ENCODE peak calls at places on chromosomes 5 and 9, in nine cellular contexts. One of them, this sample, is unnamed.

GRCh38 chr5:44398382-44398781 is 9.2 kb upstream of the FGF10 start:
- DNase-seq in spleen: no peak
- DNase-seq in tibial nerve: no peak
- DNase-seq in astrocyte of the cerebellum: no peak
- DNase-seq in aorta: no peak
- DNase-seq in A549: no peak
- DNase-seq in astrocyte: no peak
- DNase-seq in fibroblast of lung: no peak
- DNase-seq in GM23338: peak
- DNase-seq in this sample: no peak

GRCh38 chr9:125816321-125816720 is 69.1 kb downstream of the PBX3 start:
- DNase-seq in spleen: no peak
- DNase-seq in tibial nerve: no peak
- DNase-seq in astrocyte of the cerebellum: no peak
- DNase-seq in aorta: no peak
- DNase-seq in A549: no peak
- DNase-seq in astrocyte: no peak
- DNase-seq in fibroblast of lung: no peak
- DNase-seq in GM23338: no peak
- DNase-seq in this sample: peak

GRCh38 chr5:160187091-160187490 is 42.2 kb upstream of the FABP6 start:
- DNase-seq in spleen: no peak
- DNase-seq in tibial nerve: no peak
- DNase-seq in astrocyte of the cerebellum: no peak
- DNase-seq in aorta: no peak
- DNase-seq in A549: no peak
- DNase-seq in astrocyte: no peak
- DNase-seq in fibroblast of lung: no peak
- DNase-seq in GM23338: peak
- DNase-seq in this sample: peak

GRCh38 chr5:156883316-156883875 is 33.3 kb downstream of the PPP1R2B start:
- DNase-seq in spleen: no peak
- DNase-seq in tibial nerve: no peak
- DNase-seq in astrocyte of the cerebellum: no peak
- DNase-seq in aorta: no peak
- DNase-seq in A549: no peak
- DNase-seq in astrocyte: no peak
- DNase-seq in fibroblast of lung: no peak
- DNase-seq in GM23338: no peak
- DNase-seq in this sample: no peak

GRCh38 chr9:34381323-34381722 is 4.6 kb upstream of the MYORG start:
- DNase-seq in spleen: peak
- DNase-seq in tibial nerve: no peak
- DNase-seq in astrocyte of the cerebellum: no peak
- DNase-seq in aorta: no peak
- DNase-seq in A549: no peak
- DNase-seq in astrocyte: no peak
- DNase-seq in fibroblast of lung: no peak
- DNase-seq in GM23338: peak
- DNase-seq in this sample: peak

GRCh38 chr5:175572922-175573321 is 84.9 kb upstream of the HRH2 start:
- DNase-seq in spleen: no peak
- DNase-seq in tibial nerve: no peak
- DNase-seq in astrocyte of the cerebellum: peak
- DNase-seq in aorta: no peak
- DNase-seq in A549: peak
- DNase-seq in astrocyte: peak
- DNase-seq in fibroblast of lung: no peak
- DNase-seq in GM23338: no peak
- DNase-seq in this sample: no peak

GRCh38 chr5:154483654-154484392 is 5.8 kb upstream of the HAND1 start:
- DNase-seq in spleen: peak
- DNase-seq in tibial nerve: no peak
- DNase-seq in astrocyte of the cerebellum: no peak
- DNase-seq in aorta: no peak
- DNase-seq in A549: no peak
- DNase-seq in astrocyte: no peak
- DNase-seq in fibroblast of lung: no peak
- DNase-seq in GM23338: peak
- DNase-seq in this sample: peak

GRCh38 chr5:157669701-157670097 is 1.6 kb upstream of the C5orf52 start:
- DNase-seq in spleen: no peak
- DNase-seq in tibial nerve: no peak
- DNase-seq in astrocyte of the cerebellum: no peak
- DNase-seq in aorta: no peak
- DNase-seq in A549: no peak
- DNase-seq in astrocyte: no peak
- DNase-seq in fibroblast of lung: no peak
- DNase-seq in GM23338: no peak
- DNase-seq in this sample: no peak

GRCh38 chr9:38526571-38526970 is 93.8 kb downstream of the ANKRD18A start:
- DNase-seq in spleen: no peak
- DNase-seq in tibial nerve: no peak
- DNase-seq in astrocyte of the cerebellum: no peak
- DNase-seq in aorta: no peak
- DNase-seq in A549: no peak
- DNase-seq in astrocyte: no peak
- DNase-seq in fibroblast of lung: no peak
- DNase-seq in GM23338: peak
- DNase-seq in this sample: no peak

GRCh38 chr9:109036744-109037680 is 23.7 kb upstream of the CTNNAL1 start:
- DNase-seq in spleen: no peak
- DNase-seq in tibial nerve: no peak
- DNase-seq in astrocyte of the cerebellum: no peak
- DNase-seq in aorta: no peak
- DNase-seq in A549: no peak
- DNase-seq in astrocyte: peak
- DNase-seq in fibroblast of lung: peak
- DNase-seq in GM23338: no peak
- DNase-seq in this sample: no peak

GRCh38 chr9:126702501-126703329 is 89.0 kb downstream of the LMX1B start:
- DNase-seq in spleen: peak
- DNase-seq in tibial nerve: no peak
- DNase-seq in astrocyte of the cerebellum: no peak
- DNase-seq in aorta: peak
- DNase-seq in A549: no peak
- DNase-seq in astrocyte: no peak
- DNase-seq in fibroblast of lung: no peak
- DNase-seq in GM23338: peak
- DNase-seq in this sample: peak

GRCh38 chr5:14597080-14597479 is 15.5 kb downstream of the OTULINL start:
- DNase-seq in spleen: no peak
- DNase-seq in tibial nerve: no peak
- DNase-seq in astrocyte of the cerebellum: no peak
- DNase-seq in aorta: no peak
- DNase-seq in A549: no peak
- DNase-seq in astrocyte: no peak
- DNase-seq in fibroblast of lung: no peak
- DNase-seq in GM23338: no peak
- DNase-seq in this sample: no peak

GRCh38 chr9:72149231-72149975 is at the start of gene GDA:
- DNase-seq in spleen: no peak
- DNase-seq in tibial nerve: no peak
- DNase-seq in astrocyte of the cerebellum: no peak
- DNase-seq in aorta: no peak
- DNase-seq in A549: peak
- DNase-seq in astrocyte: no peak
- DNase-seq in fibroblast of lung: no peak
- DNase-seq in GM23338: peak
- DNase-seq in this sample: peak

GRCh38 chr9:116154976-116155699 is 1.5 kb downstream of the PAPPA start:
- DNase-seq in spleen: no peak
- DNase-seq in tibial nerve: no peak
- DNase-seq in astrocyte of the cerebellum: no peak
- DNase-seq in aorta: no peak
- DNase-seq in A549: peak
- DNase-seq in astrocyte: peak
- DNase-seq in fibroblast of lung: peak
- DNase-seq in GM23338: peak
- DNase-seq in this sample: peak

GRCh38 chr9:126482361-126483044 is 131.2 kb upstream of the LMX1B start:
- DNase-seq in spleen: peak
- DNase-seq in tibial nerve: no peak
- DNase-seq in astrocyte of the cerebellum: peak
- DNase-seq in aorta: peak
- DNase-seq in A549: no peak
- DNase-seq in astrocyte: peak
- DNase-seq in fibroblast of lung: peak
- DNase-seq in GM23338: peak
- DNase-seq in this sample: peak

GRCh38 chr9:34190996-34191892 is 12.4 kb downstream of the UBAP1 start:
- DNase-seq in spleen: no peak
- DNase-seq in tibial nerve: no peak
- DNase-seq in astrocyte of the cerebellum: peak
- DNase-seq in aorta: no peak
- DNase-seq in A549: peak
- DNase-seq in astrocyte: no peak
- DNase-seq in fibroblast of lung: peak
- DNase-seq in GM23338: peak
- DNase-seq in this sample: peak

GRCh38 chr5:33850100-33850594 is 41.6 kb downstream of the ADAMTS12 start:
- DNase-seq in spleen: no peak
- DNase-seq in tibial nerve: no peak
- DNase-seq in astrocyte of the cerebellum: peak
- DNase-seq in aorta: no peak
- DNase-seq in A549: peak
- DNase-seq in astrocyte: peak
- DNase-seq in fibroblast of lung: peak
- DNase-seq in GM23338: peak
- DNase-seq in this sample: peak
- H3K4me3 ChIP-seq in spleen: no peak
- H3K4me3 ChIP-seq in tibial nerve: no peak
- H3K4me3 ChIP-seq in astrocyte of the cerebellum: no peak
- H3K4me3 ChIP-seq in aorta: no peak
- H3K4me3 ChIP-seq in A549: no peak
- H3K4me3 ChIP-seq in astrocyte: peak
- H3K4me3 ChIP-seq in fibroblast of lung: no peak
- H3K4me3 ChIP-seq in GM23338: no peak
- H3K4me3 ChIP-seq in this sample: no peak

DNA sequence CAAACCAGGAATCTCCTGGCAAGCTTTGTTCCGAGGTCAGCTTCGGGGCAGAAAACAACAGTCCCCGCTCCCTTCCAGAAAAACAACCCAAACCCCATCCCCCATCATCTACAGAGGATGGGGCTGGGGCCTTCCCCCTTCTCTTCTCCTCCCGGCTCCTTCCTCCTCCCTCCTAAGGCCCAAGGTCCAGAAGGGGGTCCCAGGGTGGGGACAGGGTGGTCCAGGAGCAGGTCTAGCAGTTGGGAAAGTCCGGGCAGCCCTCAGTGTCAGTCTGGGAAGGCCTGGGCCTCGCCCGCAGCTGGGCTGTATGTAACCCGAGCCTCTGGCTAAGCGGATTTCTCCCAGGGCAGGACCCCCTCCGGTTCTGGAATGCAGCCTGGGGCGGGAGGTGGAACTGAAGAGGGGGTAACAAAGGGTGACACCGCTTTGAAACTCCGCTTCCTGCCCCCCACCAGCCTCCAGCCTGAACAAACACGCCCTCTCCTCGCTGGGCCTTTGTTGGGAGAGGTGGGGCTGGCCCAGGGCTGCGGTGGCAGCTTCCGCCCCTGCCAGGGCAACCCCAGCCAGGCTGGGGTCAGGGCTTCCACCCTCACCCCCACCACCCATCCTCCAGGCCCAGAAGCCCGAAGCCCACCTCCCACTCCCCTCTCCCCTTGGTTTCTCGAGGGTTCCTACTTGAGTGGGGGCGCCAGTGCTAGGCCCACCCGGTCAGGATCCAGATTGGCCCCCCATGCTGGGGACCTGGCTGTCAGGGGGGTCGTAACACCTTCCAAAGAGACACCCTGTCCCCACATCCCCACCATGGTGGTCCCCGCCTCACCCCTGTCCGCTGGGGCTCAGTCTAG is 63.5 kb downstream of the C9orf50 start:
- DNase-seq in spleen: no peak
- DNase-seq in tibial nerve: no peak
- DNase-seq in astrocyte of the cerebellum: peak
- DNase-seq in aorta: no peak
- DNase-seq in A549: peak
- DNase-seq in astrocyte: peak
- DNase-seq in fibroblast of lung: peak
- DNase-seq in GM23338: peak
- DNase-seq in this sample: peak
- H3K4me3 ChIP-seq in spleen: no peak
- H3K4me3 ChIP-seq in tibial nerve: no peak
- H3K4me3 ChIP-seq in astrocyte of the cerebellum: no peak
- H3K4me3 ChIP-seq in aorta: no peak
- H3K4me3 ChIP-seq in A549: peak
- H3K4me3 ChIP-seq in astrocyte: no peak
- H3K4me3 ChIP-seq in fibroblast of lung: no peak
- H3K4me3 ChIP-seq in GM23338: peak
- H3K4me3 ChIP-seq in this sample: peak

DNA sequence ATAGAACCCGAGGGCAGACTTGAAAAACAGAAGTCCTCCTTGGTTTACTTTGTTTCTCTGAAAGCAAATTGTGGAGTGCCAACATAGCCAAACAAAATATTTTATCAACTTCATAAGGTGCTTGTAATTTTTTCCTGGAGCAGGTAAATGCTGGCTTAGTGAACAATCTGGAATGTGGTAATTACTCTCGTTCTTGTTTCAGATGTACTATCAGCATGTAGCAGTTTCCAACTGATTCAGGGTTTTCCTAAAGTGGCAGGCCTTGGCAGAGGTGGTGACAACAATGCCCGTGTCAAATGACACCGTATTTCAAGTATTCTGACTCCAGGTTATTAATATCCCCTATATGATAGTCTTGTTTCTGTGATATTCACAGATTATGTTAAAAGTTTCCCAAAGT is 1.2 kb downstream of the C9orf72 start:
- DNase-seq in spleen: no peak
- DNase-seq in tibial nerve: no peak
- DNase-seq in astrocyte of the cerebellum: no peak
- DNase-seq in aorta: no peak
- DNase-seq in A549: no peak
- DNase-seq in astrocyte: no peak
- DNase-seq in fibroblast of lung: no peak
- DNase-seq in GM23338: no peak
- DNase-seq in this sample: no peak
- H3K4me3 ChIP-seq in spleen: peak
- H3K4me3 ChIP-seq in tibial nerve: no peak
- H3K4me3 ChIP-seq in astrocyte of the cerebellum: no peak
- H3K4me3 ChIP-seq in aorta: no peak
- H3K4me3 ChIP-seq in A549: peak
- H3K4me3 ChIP-seq in astrocyte: no peak
- H3K4me3 ChIP-seq in fibroblast of lung: peak
- H3K4me3 ChIP-seq in GM23338: peak
- H3K4me3 ChIP-seq in this sample: peak

GRCh38 chr9:35844628-35845301 is 15.7 kb downstream of the TMEM8B start:
- DNase-seq in spleen: no peak
- DNase-seq in tibial nerve: peak
- DNase-seq in astrocyte of the cerebellum: peak
- DNase-seq in aorta: no peak
- DNase-seq in A549: peak
- DNase-seq in astrocyte: peak
- DNase-seq in fibroblast of lung: peak
- DNase-seq in GM23338: peak
- DNase-seq in this sample: no peak
- H3K4me3 ChIP-seq in spleen: no peak
- H3K4me3 ChIP-seq in tibial nerve: no peak
- H3K4me3 ChIP-seq in astrocyte of the cerebellum: no peak
- H3K4me3 ChIP-seq in aorta: no peak
- H3K4me3 ChIP-seq in A549: no peak
- H3K4me3 ChIP-seq in astrocyte: no peak
- H3K4me3 ChIP-seq in fibroblast of lung: no peak
- H3K4me3 ChIP-seq in GM23338: peak
- H3K4me3 ChIP-seq in this sample: no peak

GRCh38 chr5:141135030-141135717 is at the start of gene PCDHB5:
- DNase-seq in spleen: no peak
- DNase-seq in tibial nerve: peak
- DNase-seq in astrocyte of the cerebellum: no peak
- DNase-seq in aorta: no peak
- DNase-seq in A549: peak
- DNase-seq in astrocyte: no peak
- DNase-seq in fibroblast of lung: peak
- DNase-seq in GM23338: peak
- DNase-seq in this sample: peak
- H3K4me3 ChIP-seq in spleen: peak
- H3K4me3 ChIP-seq in tibial nerve: peak
- H3K4me3 ChIP-seq in astrocyte of the cerebellum: peak
- H3K4me3 ChIP-seq in aorta: peak
- H3K4me3 ChIP-seq in A549: peak
- H3K4me3 ChIP-seq in astrocyte: peak
- H3K4me3 ChIP-seq in fibroblast of lung: peak
- H3K4me3 ChIP-seq in GM23338: peak
- H3K4me3 ChIP-seq in this sample: peak

This sample was measured in neural progenitor cell.